ENCODE peak calls at places on chromosome 4, in four cellular contexts. R is epithelial cell of esophagus; L is LHCN-M2; T is central memory CD4-positive, alpha-beta T cell. X is an unnamed sample.

GRCh38 chr4:39812500-39812899 is 114.6 kb downstream of the UBE2K start:
- DNase-seq in R (no peak), T (peak), L (no peak), X (no peak)

GRCh38 chr4:780730-781492 is 45.0 kb downstream of the CPLX1 start:
- DNase-seq in R (no peak), L (no peak), T (no peak), X (no peak)

GRCh38 chr4:11198516-11199305 is 230.0 kb downstream of the HS3ST1 start:
- DNase-seq in R (no peak), L (no peak), T (no peak), X (no peak)

GRCh38 chr4:709348-709747 is 3.7 kb downstream of the PCGF3 start:
- DNase-seq in R (no peak), L (no peak), T (no peak), X (no peak)

GRCh38 chr4:112973897-112974296 is 75.6 kb upstream of the ANK2 start:
- DNase-seq in T (no peak), L (peak), R (no peak), X (no peak)

GRCh38 chr4:8910100-8910821 is 38.6 kb upstream of the HMX1 start:
- DNase-seq in L (no peak), R (no peak), T (no peak), X (no peak)

GRCh38 chr4:128221556-128221955 is 66.1 kb downstream of the PGRMC2 start:
- DNase-seq in T (no peak), L (no peak), R (no peak), X (no peak)

GRCh38 chr4:121650741-121651140 is 46.0 kb downstream of the ANXA5 start:
- DNase-seq in T (no peak), R (no peak), L (no peak), X (no peak)

GRCh38 chr4:169668069-169668721 is 47.8 kb downstream of the CLCN3 start:
- DNase-seq in T (no peak), L (no peak), R (no peak), X (no peak)

GRCh38 chr4:145734576-145735329 is 54.8 kb downstream of the C4orf51 start:
- DNase-seq in L (peak), T (no peak), R (peak), X (peak)

GRCh38 chr4:88021824-88022223 is 14.4 kb downstream of the PKD2 start:
- DNase-seq in T (no peak), R (no peak), L (no peak), X (no peak)

GRCh38 chr4:170884965-170885583 is 795.3 kb upstream of the AADAT start:
- DNase-seq in T (no peak), L (no peak), R (peak), X (no peak)

GRCh38 chr4:184795214-184795844 is 30.4 kb downstream of the ACSL1 start:
- DNase-seq in T (no peak), R (no peak), L (no peak), X (no peak)

GRCh38 chr4:157886650-157887049 is 286.2 kb downstream of the GASK1B start:
- DNase-seq in T (no peak), L (no peak), R (no peak), X (no peak)

GRCh38 chr4:4555916-4556315 is 14.1 kb upstream of the STX18 start:
- DNase-seq in T (no peak), L (peak), R (no peak), X (no peak)

GRCh38 chr4:87530868-87531267 is 1.7 kb upstream of the SPARCL1 start:
- DNase-seq in T (no peak), R (peak), L (peak), X (no peak)

GRCh38 chr4:83285022-83285387 is 407 bp upstream of the COQ2 start:
- DNase-seq in T (peak), L (peak), R (peak), X (peak)

GRCh38 chr4:158581161-158581560 is 59.5 kb downstream of the RXFP1 start:
- DNase-seq in L (peak), R (peak), T (no peak), X (no peak)

GRCh38 chr4:4226606-4227438 is at the start of gene OTOP1:
- DNase-seq in R (no peak), L (no peak), T (no peak), X (no peak)

GRCh38 chr4:13543648-13544555 is at the start of gene NKX3-2:
- DNase-seq in T (no peak), L (peak), R (peak), X (peak)

GRCh38 chr4:17066241-17066640 is 167.8 kb upstream of the LDB2 start:
- DNase-seq in R (peak), L (no peak), T (no peak), X (no peak)

GRCh38 chr4:87014284-87014782 is 79.5 kb downstream of the AFF1 start:
- DNase-seq in R (no peak), T (no peak), L (no peak), X (peak)

GRCh38 chr4:52925531-52925968 is 63.4 kb downstream of the RASL11B start:
- DNase-seq in R (no peak), T (no peak), L (peak), X (no peak)

GRCh38 chr4:986949-987688 is at the start of gene IDUA:
- DNase-seq in T (peak), L (peak), R (peak), X (peak)

GRCh38 chr4:5371415-5372190 is 320.3 kb downstream of the STK32B start:
- DNase-seq in T (no peak), R (no peak), L (no peak), X (peak)

GRCh38 chr4:9924750-9925149 is 96.5 kb downstream of the SLC2A9 start:
- DNase-seq in L (no peak), T (no peak), R (peak), X (peak)

GRCh38 chr4:152679414-152680281 is at the start of gene TMEM154:
- DNase-seq in R (peak), T (peak), L (peak), X (peak)

GRCh38 chr4:41142946-41143720 is 71.2 kb downstream of the APBB2 start:
- DNase-seq in T (no peak), L (peak), R (peak), X (peak)

GRCh38 chr4:156830356-156830755 is 141.2 kb downstream of the PDGFC start:
- DNase-seq in T (no peak), L (peak), R (peak), X (peak)

GRCh38 chr4:43619219-43619618 is 726.7 kb downstream of the GRXCR1 start:
- DNase-seq in R (peak), L (no peak), T (no peak), X (peak)

GRCh38 chr4:133156556-133156955 is 7.5 kb downstream of the PCDH10 start:
- DNase-seq in R (no peak), L (no peak), T (no peak), X (no peak)

GRCh38 chr4:138235419-138235952 is 6.7 kb downstream of the SLC7A11 start:
- DNase-seq in R (peak), T (no peak), L (peak), X (peak)

GRCh38 chr4:76801621-76802545 is 96.1 kb downstream of the SOWAHB start:
- DNase-seq in T (no peak), L (no peak), R (no peak), X (no peak)

GRCh38 chr4:7759221-7759620 is 180.4 kb downstream of the AFAP1 start:
- DNase-seq in R (no peak), L (no peak), T (peak), X (no peak)

GRCh38 chr4:25484243-25484721 is 107.2 kb downstream of the ANAPC4 start:
- DNase-seq in R (peak), T (no peak), L (no peak), X (no peak)

GRCh38 chr4:825969-826330 is at the start of gene CPLX1:
- DNase-seq in L (no peak), T (no peak), R (peak), X (peak)

GRCh38 chr4:111639876-111640275 is 505.4 kb upstream of the FAM241A start:
- DNase-seq in R (peak), T (no peak), L (peak), X (peak)

GRCh38 chr4:158644755-158645154 is 26.9 kb downstream of the C4orf46 start:
- DNase-seq in L (peak), T (no peak), R (no peak), X (no peak)

X was measured in PC-3.